ENCODE peak calls at places on chromosomes 3 and 15, in six cellular contexts. L is AG04450, B is RWPE2, E is esophagus squamous epithelium, U is ovary, T is prostate gland. R is an unnamed sample.

GRCh38 chr3:53581671-53582070 is 87.3 kb downstream of the CACNA1D start:
- DNase-seq in L (no peak), B (no peak), E (no peak), U (no peak), T (no peak), R (no peak)

GRCh38 chr3:163490119-163490518 is 1588.2 kb downstream of the SI start:
- DNase-seq in L (no peak), B (no peak), E (no peak), U (no peak), T (no peak), R (no peak)

GRCh38 chr3:16768956-16769355 is 115.8 kb upstream of the PLCL2 start:
- DNase-seq in L (no peak), B (no peak), E (no peak), U (no peak), T (no peak), R (no peak)

GRCh38 chr3:10601131-10601856 is 95.9 kb upstream of the ATP2B2 start:
- DNase-seq in L (no peak), B (no peak), E (no peak), U (no peak), T (no peak), R (no peak)

GRCh38 chr3:152968388-152969024 is 133.6 kb downstream of the P2RY1 start:
- DNase-seq in L (no peak), B (no peak), E (no peak), U (no peak), T (no peak), R (no peak)

GRCh38 chr15:73323956-73324355 is 44.8 kb downstream of the HCN4 start:
- DNase-seq in L (no peak), B (peak; percentile 70), E (no peak), U (no peak), T (no peak), R (peak; percentile 89)

GRCh38 chr3:184349563-184350470 is 11.6 kb downstream of the CLCN2 start:
- DNase-seq in L (no peak), B (no peak), E (no peak), U (no peak), T (no peak), R (peak; percentile 50)

GRCh38 chr15:62565620-62566019 is 400.5 kb upstream of the C2CD4B start:
- DNase-seq in L (no peak), B (no peak), E (no peak), U (no peak), T (no peak), R (no peak)

GRCh38 chr3:98906230-98906629 is 4.7 kb upstream of the DCBLD2 start:
- DNase-seq in L (peak; percentile 59), B (no peak), E (no peak), U (no peak), T (no peak), R (no peak)

GRCh38 chr3:72890166-72890925 is 2.5 kb downstream of the GXYLT2 start:
- DNase-seq in L (no peak), B (no peak), E (no peak), U (peak; percentile 22), T (no peak), R (no peak)

GRCh38 chr15:48447657-48448056 is 116.4 kb downstream of the DUT start:
- DNase-seq in L (no peak), B (no peak), E (no peak), U (no peak), T (no peak), R (no peak)

GRCh38 chr15:29550834-29551465 is 271.3 kb downstream of the TJP1 start:
- DNase-seq in L (no peak), B (no peak), E (no peak), U (no peak), T (no peak), R (no peak)

GRCh38 chr15:94232107-94232506 is 746 bp downstream of the MCTP2 start:
- DNase-seq in L (no peak), B (no peak), E (no peak), U (no peak), T (no peak), R (no peak)

GRCh38 chr15:78041946-78042345 is 35.6 kb downstream of the TBC1D2B start:
- DNase-seq in L (no peak), B (no peak), E (no peak), U (no peak), T (no peak), R (no peak)

GRCh38 chr3:123303976-123304560 is 102.3 kb downstream of the SEC22A start:
- DNase-seq in L (no peak), B (no peak), E (no peak), U (no peak), T (no peak), R (peak; percentile 63)

GRCh38 chr3:186790261-186790981 is 7.0 kb downstream of the EIF4A2 start:
- DNase-seq in L (no peak), B (no peak), E (no peak), U (no peak), T (no peak), R (no peak)
- TF ChIP-seq CTCF in L (no peak), B (no peak), E (no peak), U (no peak), T (no peak), R (peak; percentile 34)

GRCh38 chr3:68866157-68866556 is 66.2 kb downstream of the TAFA4 start:
- DNase-seq in L (no peak), B (no peak), E (no peak), U (no peak), T (no peak), R (no peak)
- TF ChIP-seq CTCF in L (no peak), B (no peak), E (no peak), U (no peak), T (no peak), R (peak; percentile 12)

GRCh38 chr3:156948402-156949210 is 122.5 kb downstream of the LEKR1 start:
- DNase-seq in L (no peak), B (no peak), E (no peak), U (no peak), T (no peak), R (no peak)
- TF ChIP-seq CTCF in L (no peak), B (no peak), E (no peak), U (no peak), T (no peak), R (no peak)

GRCh38 chr15:31974154-31974794 is 56.0 kb upstream of the CHRNA7 start:
- DNase-seq in L (no peak), B (no peak), E (no peak), U (no peak), T (no peak), R (no peak)

GRCh38 chr15:31977138-31977537 is 53.2 kb upstream of the CHRNA7 start:
- DNase-seq in L (no peak), B (no peak), E (no peak), U (no peak), T (no peak), R (no peak)

GRCh38 chr15:31975446-31976229 is 54.7 kb upstream of the CHRNA7 start:
- DNase-seq in L (no peak), B (no peak), E (no peak), U (no peak), T (no peak), R (no peak)

GRCh38 chr15:31973197-31973596 is 57.1 kb upstream of the CHRNA7 start:
- DNase-seq in L (no peak), B (no peak), E (no peak), U (no peak), T (no peak), R (no peak)

DNA sequence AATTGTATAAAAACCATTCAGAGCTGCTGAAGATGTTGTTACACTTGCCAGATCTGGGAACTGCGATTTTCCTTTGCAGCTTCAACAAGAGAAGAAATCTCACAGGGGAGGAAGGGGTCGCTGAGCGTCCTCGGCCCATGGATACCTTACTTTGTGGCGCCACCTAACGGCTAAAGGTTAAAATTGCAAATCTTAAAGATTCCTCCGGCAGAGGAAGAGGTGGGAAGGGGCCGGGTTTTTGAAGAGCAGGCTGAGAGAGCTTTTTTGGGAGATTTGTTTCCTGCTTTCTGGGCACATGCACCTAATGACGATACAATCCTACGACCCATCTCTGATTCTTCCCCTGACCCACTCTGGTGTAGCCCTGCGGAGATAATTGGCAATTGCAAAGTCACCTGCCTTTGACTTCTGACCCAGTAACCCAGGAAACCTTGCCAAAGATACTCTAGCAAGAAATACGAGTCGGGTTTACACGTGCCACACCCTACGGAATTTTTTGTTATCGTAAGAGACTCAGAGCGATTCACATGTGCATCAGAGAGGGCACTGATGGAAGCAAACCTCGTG is 55.4 kb upstream of the CHRNA7 start:
- DNase-seq in L (no peak), B (no peak), E (no peak), U (no peak), T (no peak), R (no peak)
- TF ChIP-seq CTCF in L (peak; percentile 68), B (peak; percentile 91), E (peak; percentile 45), U (no peak), T (peak; percentile 33), R (peak; percentile 83)

GRCh38 chr3:47664519-47664918 is 85.9 kb upstream of the CSPG5 start:
- DNase-seq in L (no peak), B (no peak), E (no peak), U (no peak), T (no peak), R (no peak)
- TF ChIP-seq CTCF in L (peak; percentile 26), B (no peak), E (no peak), U (no peak), T (no peak), R (peak; percentile 70)

DNA sequence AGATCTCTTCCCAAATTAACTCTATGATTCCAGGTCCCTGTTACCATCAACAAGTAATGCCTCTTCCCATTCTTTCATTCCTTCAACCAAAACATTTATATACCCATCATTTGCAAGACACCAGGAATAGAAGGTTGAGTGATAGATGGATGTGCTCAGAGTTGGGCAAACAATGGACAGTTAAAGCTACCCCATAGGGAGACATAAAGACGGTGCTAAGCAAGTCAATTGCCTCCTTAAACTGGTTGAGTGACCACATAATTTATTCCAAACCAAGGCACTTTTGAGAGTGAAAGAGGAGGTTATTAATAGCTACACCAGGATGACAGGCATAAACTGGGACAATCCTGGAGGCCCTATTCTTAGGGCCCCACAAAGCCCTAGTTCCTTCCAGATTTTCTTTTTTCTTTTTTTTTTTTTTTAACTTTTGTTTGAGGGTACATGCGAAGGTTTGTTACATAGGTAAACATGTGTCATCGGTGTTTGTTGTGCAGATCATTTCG is 21.4 kb upstream of the DYNC1LI1 start:
- DNase-seq in L (no peak), B (no peak), E (no peak), U (no peak), T (no peak), R (no peak)
- TF ChIP-seq CTCF in L (no peak), B (no peak), E (no peak), U (no peak), T (no peak), R (no peak)

GRCh38 chr3:129992781-129993180 is 18.3 kb downstream of the TRH start:
- DNase-seq in L (no peak), B (no peak), E (no peak), U (no peak), T (no peak), R (no peak)
- TF ChIP-seq CTCF in L (peak; percentile 57), B (no peak), E (no peak), U (no peak), T (no peak), R (peak; percentile 67)

GRCh38 chr15:100663066-100663465 is 60.7 kb downstream of the ASB7 start:
- DNase-seq in L (no peak), B (no peak), E (no peak), U (no peak), T (no peak), R (no peak)
- TF ChIP-seq CTCF in L (peak; percentile 23), B (peak; percentile 26), E (peak; percentile 9), U (no peak), T (no peak), R (peak; percentile 39)

R was measured in chondrocyte.